ENCODE peak calls at places on chromosome 10, in five cellular contexts. D, M, J, Q and C are unnamed samples.

GRCh38 chr10:120221873-120222485 is 235.0 kb upstream of the PLPP4 start:
- DNase-seq in D (peak), M (no peak), J (no peak), Q (peak), C (no peak)

GRCh38 chr10:86520871-86521619 is 547 bp downstream of the WAPL start:
- DNase-seq in D (peak), M (peak), J (no peak), Q (peak), C (peak)

GRCh38 chr10:21495686-21496284 is 29.7 kb downstream of the SKIDA1 start:
- DNase-seq in D (peak), M (peak), J (peak), Q (peak), C (peak)

GRCh38 chr10:90817173-90817889 is 40.5 kb downstream of the HTR7 start:
- DNase-seq in D (no peak), M (no peak), J (no peak), Q (no peak), C (no peak)

GRCh38 chr10:52729259-52730104 is 43.1 kb downstream of the MBL2 start:
- DNase-seq in D (peak), M (no peak), J (no peak), Q (peak), C (no peak)

GRCh38 chr10:67088035-67088434 is 162.2 kb downstream of the LRRTM3 start:
- DNase-seq in D (no peak), M (no peak), J (no peak), Q (no peak), C (no peak)

GRCh38 chr10:131630772-131631258 is 270.0 kb upstream of the PPP2R2D start:
- DNase-seq in D (no peak), M (no peak), J (no peak), Q (no peak), C (no peak)

GRCh38 chr10:86836044-86836443 is 79.6 kb downstream of the BMPR1A start:
- DNase-seq in D (no peak), M (no peak), J (no peak), Q (no peak), C (no peak)

GRCh38 chr10:70954373-70954772 is 66.0 kb upstream of the PCBD1 start:
- DNase-seq in D (no peak), M (no peak), J (no peak), Q (no peak), C (no peak)

GRCh38 chr10:61939575-61940301 is 38.2 kb downstream of the ARID5B start:
- DNase-seq in D (peak), M (no peak), J (no peak), Q (peak), C (no peak)

GRCh38 chr10:77428776-77429395 is 208.7 kb downstream of the KCNMA1 start:
- DNase-seq in D (peak), M (peak), J (no peak), Q (peak), C (no peak)

GRCh38 chr10:92829042-92829785 is 19.1 kb upstream of the EXOC6 start:
- DNase-seq in D (no peak), M (no peak), J (no peak), Q (no peak), C (no peak)

GRCh38 chr10:42872865-42873435 is 90.4 kb downstream of the BMS1 start:
- DNase-seq in D (no peak), M (no peak), J (no peak), Q (no peak), C (no peak)

GRCh38 chr10:115949282-115949844 is 323.6 kb downstream of the GFRA1 start:
- DNase-seq in D (no peak), M (no peak), J (no peak), Q (no peak), C (no peak)

GRCh38 chr10:73644015-73644743 is 2.9 kb upstream of the MYOZ1 start:
- DNase-seq in D (peak), M (peak), J (no peak), Q (peak), C (peak)